ENCODE peak calls at places on chromosome 4, in seven cellular contexts. M is posterior cingulate gyrus; C is stimulated activated CD4-positive, alpha-beta T cell treated with anti-CD3 and anti-CD28 coated beads, Interleukin-2, amount 100 ng/mL, for 48 hours; Q is adipocyte; U is NCI-H1092 treated with DMSO at 0.1 percent for 48 hours; I is T-helper 2 cell; W is sciatic nerve. E is an unnamed sample.

GRCh38 chr4:11670304-11670703 is 241.6 kb upstream of the HS3ST1 start:
- DNase-seq in M (no peak), C (no peak), Q (no peak), U (no peak), I (no peak), W (no peak), E (no peak)

GRCh38 chr4:37665347-37666009 is 20.7 kb downstream of the RELL1 start:
- DNase-seq in M (no peak), C (no peak), Q (no peak), U (no peak), I (no peak), W (no peak), E (no peak)

GRCh38 chr4:48127882-48128394 is 6.1 kb downstream of the TXK start:
- DNase-seq in M (no peak), C (peak), Q (peak), U (peak), I (no peak), W (peak), E (peak)

GRCh38 chr4:119659576-119659975 is 31.0 kb upstream of the PDE5A start:
- DNase-seq in M (no peak), C (no peak), Q (peak), U (peak), I (no peak), W (no peak), E (no peak)

GRCh38 chr4:23163649-23164436 is 471.1 kb downstream of the GBA3 start:
- DNase-seq in M (no peak), C (no peak), Q (no peak), U (no peak), I (no peak), W (no peak), E (no peak)

GRCh38 chr4:77713884-77714283 is 105.3 kb downstream of the CNOT6L start:
- DNase-seq in M (no peak), C (no peak), Q (no peak), U (no peak), I (no peak), W (no peak), E (no peak)

GRCh38 chr4:102036619-102037376 is 246.3 kb downstream of the BANK1 start:
- DNase-seq in M (no peak), C (no peak), Q (peak), U (peak), I (no peak), W (no peak), E (no peak)

GRCh38 chr4:42605264-42605663 is 51.6 kb downstream of the ATP8A1 start:
- DNase-seq in M (no peak), C (no peak), Q (no peak), U (no peak), I (no peak), W (no peak), E (no peak)

GRCh38 chr4:38071801-38072567 is 111.8 kb downstream of the PTTG2 start:
- DNase-seq in M (no peak), C (no peak), Q (peak), U (no peak), I (no peak), W (no peak), E (no peak)

GRCh38 chr4:109296545-109296944 is 5.9 kb downstream of the COL25A1 start:
- DNase-seq in M (no peak), C (no peak), Q (no peak), U (no peak), I (no peak), W (no peak), E (no peak)

GRCh38 chr4:37490391-37491347 is 195.5 kb downstream of the RELL1 start:
- DNase-seq in M (no peak), C (no peak), Q (no peak), U (no peak), I (no peak), W (no peak), E (no peak)

GRCh38 chr4:20037745-20038144 is 214.0 kb upstream of the SLIT2 start:
- DNase-seq in M (no peak), C (no peak), Q (no peak), U (no peak), I (no peak), W (no peak), E (no peak)

GRCh38 chr4:67885727-67886126 is 1.9 kb upstream of the TMPRSS11D start:
- DNase-seq in M (no peak), C (no peak), Q (peak), U (no peak), I (no peak), W (no peak), E (peak)

GRCh38 chr4:14726441-14727405 is 275.6 kb upstream of the CPEB2 start:
- DNase-seq in M (no peak), C (no peak), Q (peak), U (no peak), I (no peak), W (no peak), E (no peak)

GRCh38 chr4:119739796-119740195 is 111.2 kb upstream of the PDE5A start:
- DNase-seq in M (no peak), C (no peak), Q (no peak), U (no peak), I (no peak), W (no peak), E (no peak)

GRCh38 chr4:95155759-95156451 is 392.9 kb downstream of the UNC5C start:
- DNase-seq in M (no peak), C (no peak), Q (peak), U (peak), I (no peak), W (no peak), E (no peak)

GRCh38 chr4:78022517-78022916 is 34.6 kb upstream of the FRAS1 start:
- DNase-seq in M (no peak), C (no peak), Q (no peak), U (peak), I (no peak), W (no peak), E (no peak)

GRCh38 chr4:70365479-70365878 is 4.9 kb downstream of the SMR3A start:
- DNase-seq in M (no peak), C (no peak), Q (no peak), U (no peak), I (no peak), W (no peak), E (no peak)

GRCh38 chr4:185567828-185568442 is 32.6 kb upstream of the PDLIM3 start:
- DNase-seq in M (no peak), C (no peak), Q (peak), U (no peak), I (no peak), W (no peak), E (no peak)

GRCh38 chr4:179625391-179625790 is 2183.2 kb upstream of the AGA start:
- DNase-seq in M (no peak), C (no peak), Q (peak), U (no peak), I (no peak), W (no peak), E (no peak)

GRCh38 chr4:83224502-83225197 is 59.9 kb downstream of the COQ2 start:
- DNase-seq in M (no peak), C (no peak), Q (no peak), U (no peak), I (no peak), W (no peak), E (no peak)

GRCh38 chr4:137394000-137394399 is 138.3 kb downstream of the PCDH18 start:
- DNase-seq in M (no peak), C (no peak), Q (peak), U (peak), I (no peak), W (no peak), E (no peak)

GRCh38 chr4:123478859-123479345 is 82.3 kb downstream of the SPRY1 start:
- DNase-seq in M (no peak), C (no peak), Q (peak), U (no peak), I (no peak), W (no peak), E (no peak)

GRCh38 chr4:172898715-172899114 is 269.9 kb upstream of the GALNT7 start:
- DNase-seq in M (no peak), C (no peak), Q (no peak), U (no peak), I (no peak), W (no peak), E (no peak)

GRCh38 chr4:78937837-78938236 is 1.4 kb downstream of the PAQR3 start:
- DNase-seq in M (no peak), C (no peak), Q (no peak), U (no peak), I (no peak), W (no peak), E (no peak)

GRCh38 chr4:47824844-47825243 is 13.0 kb downstream of the CORIN start:
- DNase-seq in M (no peak), C (no peak), Q (no peak), U (peak), I (no peak), W (no peak), E (no peak)

GRCh38 chr4:106898621-106899230 is 137.4 kb downstream of the DKK2 start:
- DNase-seq in M (no peak), C (peak), Q (peak), U (no peak), I (no peak), W (peak), E (peak)

GRCh38 chr4:7416745-7417432 is 17.8 kb downstream of the PSAPL1 start:
- DNase-seq in M (no peak), C (no peak), Q (no peak), U (no peak), I (no peak), W (no peak), E (no peak)

GRCh38 chr4:158799856-158800255 is 31.0 kb downstream of the FNIP2 start:
- DNase-seq in M (no peak), C (no peak), Q (no peak), U (no peak), I (no peak), W (no peak), E (no peak)

GRCh38 chr4:138053601-138054322 is 188.4 kb downstream of the SLC7A11 start:
- DNase-seq in M (no peak), C (no peak), Q (peak), U (no peak), I (no peak), W (no peak), E (peak)

GRCh38 chr4:2186133-2186864 is 55.6 kb downstream of the HAUS3 start:
- DNase-seq in M (no peak), C (no peak), Q (no peak), U (peak), I (no peak), W (no peak), E (no peak)

GRCh38 chr4:74364649-74365491 is at the start of gene EREG:
- DNase-seq in M (no peak), C (no peak), Q (peak), U (no peak), I (no peak), W (no peak), E (no peak)

GRCh38 chr4:39855909-39856512 is 121.7 kb downstream of the PDS5A start:
- DNase-seq in M (no peak), C (no peak), Q (no peak), U (no peak), I (no peak), W (no peak), E (peak)